ENCODE peak calls at places on chromosomes 4 and X, in nine cellular contexts. I is psoas muscle; D is Peyer's patch; M is HCT116; R is CD4-positive, CD25-positive, alpha-beta regulatory T cell; P is fibroblast of lung; K is left ventricle myocardium inferior; U is kidney; W is cardiac muscle cell. G is an unnamed sample. For H3K9me3, the result is how much of the 10 kb centered on the place peaks cover.

GRCh38 chr4:99462875-99463464 is 27.8 kb upstream of the ADH7 start:
- DNase-seq in I (peak), W (peak), P (peak), R (peak), U (no peak), K (peak), D (peak), M (peak), G (peak)

GRCh38 chrX:38275615-38276014 is 51.7 kb downstream of the RPGR start:
- DNase-seq in R (no peak), M (peak), D (no peak), K (no peak), P (peak), W (peak), U (no peak), I (no peak), G (no peak)

GRCh38 chr4:39062094-39062493 is at the start of gene KLHL5:
- DNase-seq in K (no peak), W (no peak), M (no peak), R (no peak), P (no peak), U (no peak), I (no peak), D (no peak), G (no peak)

GRCh38 chr4:37243722-37244582 is 591 bp upstream of the NWD2 start:
- DNase-seq in R (peak), M (no peak), I (no peak), K (no peak), U (no peak), P (no peak), W (peak), D (no peak), G (no peak)

GRCh38 chr4:38621004-38621684 is 42.9 kb upstream of the KLF3 start:
- DNase-seq in I (no peak), P (peak), U (no peak), M (peak), W (peak), K (no peak), D (peak), R (no peak), G (no peak)

GRCh38 chr4:1533501-1534064 is 127.3 kb upstream of the NKX1-1 start:
- DNase-seq in M (no peak), W (no peak), K (peak), I (peak), R (no peak), D (no peak), U (peak), P (no peak), G (no peak)

GRCh38 chr4:105451346-105451745 is 22.5 kb downstream of the PPA2 start:
- DNase-seq in P (no peak), D (no peak), I (no peak), U (no peak), W (no peak), K (no peak), M (no peak), R (no peak), G (no peak)

GRCh38 chrX:17553451-17553850 is 178.5 kb downstream of the NHS start:
- DNase-seq in I (no peak), R (no peak), D (no peak), U (peak), K (no peak), P (peak), M (no peak), W (peak), G (no peak)

GRCh38 chr4:155809835-155810234 is 51.0 kb downstream of the GUCY1B1 start:
- DNase-seq in U (no peak), D (no peak), R (peak), W (peak), M (peak), P (peak), I (no peak), K (no peak), G (no peak)

GRCh38 chrX:9912341-9912740 is 54.8 kb upstream of the CLDN34 start:
- DNase-seq in D (no peak), R (no peak), K (no peak), P (peak), I (no peak), W (peak), U (no peak), M (no peak), G (no peak)

GRCh38 chr4:5888222-5888701 is 4.6 kb downstream of the CRMP1 start:
- DNase-seq in D (no peak), P (no peak), U (no peak), K (no peak), R (no peak), M (no peak), I (no peak), W (no peak), G (no peak)

GRCh38 chrX:154727418-154728323 is 23.2 kb downstream of the GAB3 start:
- DNase-seq in W (peak), P (peak), U (no peak), R (no peak), I (peak), M (no peak), D (no peak), K (peak), G (no peak)

GRCh38 chrX:136646602-136647239 is 1.2 kb upstream of the CD40LG start:
- DNase-seq in P (no peak), U (no peak), D (peak), K (no peak), I (no peak), W (no peak), R (peak), M (no peak), G (no peak)

GRCh38 chrX:44265559-44265958 is 77.9 kb downstream of the EFHC2 start:
- DNase-seq in R (peak), W (no peak), I (no peak), D (no peak), M (no peak), K (no peak), P (no peak), U (no peak), G (no peak)

GRCh38 chr4:94695389-94695788 is 62.4 kb upstream of the BMPR1B start:
- DNase-seq in M (no peak), D (no peak), W (no peak), R (no peak), I (no peak), U (no peak), K (no peak), P (no peak), G (no peak)

GRCh38 chr4:2251795-2252529 is 9.9 kb downstream of the MXD4 start:
- DNase-seq in I (peak), U (peak), W (no peak), K (no peak), R (no peak), M (no peak), D (peak), P (no peak), G (no peak)

GRCh38 chr4:87005690-87006461 is 71.1 kb downstream of the AFF1 start:
- DNase-seq in W (no peak), R (peak), P (peak), K (no peak), D (peak), I (peak), U (no peak), M (no peak), G (no peak)

GRCh38 chrX:43813898-43814297 is 68.4 kb downstream of the MAOB start:
- DNase-seq in K (no peak), D (no peak), W (peak), R (peak), I (no peak), U (no peak), P (peak), M (peak), G (no peak)

GRCh38 chrX:96438803-96439202 is 245.8 kb upstream of the DIAPH2 start:
- DNase-seq in P (no peak), W (no peak), I (no peak), R (no peak), M (no peak), K (no peak), U (no peak), D (no peak), G (no peak)

GRCh38 chr4:156779046-156779445 is 192.6 kb downstream of the PDGFC start:
- DNase-seq in I (no peak), R (no peak), M (no peak), W (peak), P (peak), U (no peak), D (no peak), K (no peak), G (no peak)

GRCh38 chr4:6767341-6767724 is 15.2 kb upstream of the KIAA0232 start:
- DNase-seq in U (peak), D (no peak), R (peak), M (no peak), W (no peak), I (no peak), P (no peak), K (no peak), G (no peak)

GRCh38 chr4:99754756-99755155 is 61.9 kb upstream of the DAPP1 start:
- DNase-seq in I (no peak), D (no peak), P (peak), M (no peak), R (no peak), K (no peak), W (peak), U (no peak), G (no peak)

GRCh38 chr4:25993564-25994185 is 79.7 kb downstream of the SMIM20 start:
- DNase-seq in W (peak), R (peak), I (peak), U (no peak), K (peak), M (peak), P (peak), D (peak), G (no peak)

GRCh38 chr4:47475411-47475810 is 9.7 kb upstream of the ATP10D start:
- DNase-seq in D (no peak), M (no peak), K (no peak), I (no peak), P (no peak), U (no peak), R (no peak), W (no peak), G (no peak)

GRCh38 chr4:150007512-150007911 is 70.7 kb upstream of the DCLK2 start:
- DNase-seq in D (no peak), W (no peak), R (no peak), U (no peak), I (no peak), P (no peak), K (no peak), M (peak), G (no peak)

GRCh38 chr4:52592287-52592686 is 66.8 kb downstream of the USP46 start:
- DNase-seq in U (no peak), K (no peak), D (no peak), P (no peak), R (no peak), W (no peak), M (no peak), I (no peak), G (no peak)

GRCh38 chr4:151553874-151554273 is 144.9 kb downstream of the FHIP1A start:
- DNase-seq in K (no peak), D (peak), I (no peak), R (no peak), P (no peak), M (no peak), U (no peak), W (no peak), G (no peak)

GRCh38 chr4:141132689-141133145 is 552 bp downstream of the RNF150 start:
- DNase-seq in U (peak), D (no peak), R (no peak), P (peak), M (no peak), W (peak), K (peak), I (peak), G (no peak)

GRCh38 chrX:119552508-119552907 is 12.7 kb downstream of the STEEP1 start:
- DNase-seq in D (no peak), M (no peak), P (peak), W (peak), I (no peak), U (no peak), K (no peak), R (no peak), G (no peak)

GRCh38 chr4:7530932-7531639 is 96.4 kb upstream of the PSAPL1 start:
- DNase-seq in P (no peak), I (no peak), K (no peak), M (no peak), D (no peak), U (no peak), R (no peak), W (no peak), G (no peak)

DNA sequence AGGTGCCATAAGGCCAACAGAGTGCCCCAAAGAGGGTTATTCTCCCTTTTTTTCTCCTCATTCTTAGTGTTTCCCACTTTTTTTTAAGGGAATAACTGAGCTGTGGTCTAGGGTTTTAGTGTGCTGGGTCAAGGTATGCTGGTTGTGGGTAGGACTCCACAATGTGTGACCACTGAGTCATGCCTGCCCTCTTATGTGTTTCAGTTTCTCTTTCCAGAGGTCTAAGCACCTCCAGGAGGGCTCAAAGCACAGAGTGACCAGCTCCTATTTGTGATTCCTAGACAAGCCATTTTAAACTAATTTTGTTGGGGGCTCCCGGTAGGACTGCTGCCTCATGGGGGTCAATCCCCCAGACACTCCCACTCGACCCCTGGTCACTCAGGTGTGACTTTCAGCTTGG is 80.5 kb upstream of the GC start:
- DNase-seq in R (no peak), W (no peak), M (no peak), D (no peak), U (no peak), K (no peak), I (no peak), P (no peak), G (no peak)
- H3K9me3 ChIP-seq in R (under half), W (under half), M (under half), D (under half), U (under half), K (under half), I (under half), P (under half), G (under half)

DNA sequence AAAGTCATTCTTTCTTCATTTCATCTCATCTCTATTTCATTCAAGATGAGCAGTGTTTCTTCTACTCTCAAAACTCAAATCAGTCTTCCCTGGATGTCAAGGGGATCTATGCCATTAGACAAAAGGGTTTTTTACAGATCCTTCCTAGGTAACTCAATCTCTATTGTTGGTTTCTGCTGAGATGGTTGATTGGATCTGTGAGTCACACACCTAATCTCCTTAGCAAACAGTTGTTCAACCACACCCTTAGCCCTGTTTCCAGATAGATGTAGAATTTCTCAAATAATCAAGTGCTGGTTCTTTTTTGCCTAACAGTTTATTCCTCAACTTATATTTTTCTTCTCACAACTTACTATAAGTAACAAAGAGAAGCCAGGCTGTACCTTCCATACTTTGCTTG is 200.5 kb downstream of the KDR start:
- DNase-seq in K (no peak), P (no peak), R (no peak), D (no peak), U (no peak), I (no peak), M (no peak), W (no peak), G (no peak)
- H3K9me3 ChIP-seq in K (under half), P (under half), R (under half), D (under half), U (under half), I (under half), M (under half), W (under half), G (under half)

GRCh38 chrX:55668084-55668483 is 44.9 kb downstream of the FOXR2 start:
- DNase-seq in U (no peak), W (no peak), R (no peak), M (no peak), D (no peak), K (no peak), I (no peak), P (no peak), G (no peak)

GRCh38 chrX:55663584-55663983 is 40.4 kb downstream of the FOXR2 start:
- DNase-seq in D (no peak), W (no peak), P (no peak), R (no peak), M (no peak), I (no peak), K (no peak), U (no peak), G (no peak)
- H3K9me3 ChIP-seq in D (under half), W (under half), P (under half), R (under half), M (under half), I (under half), K (under half), U (under half), G (under half)

GRCh38 chrX:71128915-71129765 is 10.7 kb downstream of the MED12 start:
- DNase-seq in I (peak), R (peak), M (no peak), K (peak), W (peak), U (no peak), P (peak), D (peak), G (peak)
- H3K9me3 ChIP-seq in I (under half), R (under half), M (under half), K (under half), W (under half), U (under half), P (under half), D (under half), G (under half)

DNA sequence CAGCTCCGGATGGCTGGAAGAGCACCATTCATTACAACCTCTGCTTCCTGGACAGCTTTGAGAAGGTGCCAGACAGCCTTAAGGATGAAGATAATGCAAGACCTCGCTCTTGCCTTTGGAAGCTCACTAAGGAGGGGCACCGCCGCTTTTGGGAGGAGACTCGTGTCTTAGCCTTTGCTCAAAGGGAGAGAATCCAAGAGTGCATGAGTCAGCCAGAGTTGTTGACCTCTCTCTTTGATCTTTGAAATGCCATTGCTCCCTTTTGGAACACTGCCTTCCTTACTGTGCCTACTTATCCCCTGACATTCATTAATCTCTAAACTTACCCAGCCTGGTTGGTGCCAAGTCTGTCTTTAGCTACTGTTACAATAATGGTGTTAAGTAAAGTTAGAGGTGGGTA is 1.2 kb downstream of the FOXR2 start:
- DNase-seq in K (no peak), R (no peak), D (no peak), U (peak), M (no peak), W (no peak), I (no peak), P (no peak), G (no peak)
- H3K9me3 ChIP-seq in K (under half), R (under half), D (under half), U (under half), M (under half), W (under half), I (under half), P (under half), G (under half)

GRCh38 chr4:78299565-78299972 is 242.4 kb downstream of the FRAS1 start:
- DNase-seq in W (peak), P (no peak), K (no peak), M (no peak), U (no peak), R (no peak), I (no peak), D (no peak), G (no peak)
- H3K9me3 ChIP-seq in W (under half), P (under half), K (under half), M (under half), U (under half), R (under half), I (under half), D (under half), G (under half)

GRCh38 chr4:110619401-110620247 is 3.3 kb downstream of the PITX2 start:
- DNase-seq in U (peak), W (no peak), P (no peak), D (no peak), R (no peak), M (no peak), K (no peak), I (no peak), G (no peak)
- H3K9me3 ChIP-seq in U (under half), W (under half), P (under half), D (under half), R (under half), M (under half), K (under half), I (under half), G (under half)

DNA sequence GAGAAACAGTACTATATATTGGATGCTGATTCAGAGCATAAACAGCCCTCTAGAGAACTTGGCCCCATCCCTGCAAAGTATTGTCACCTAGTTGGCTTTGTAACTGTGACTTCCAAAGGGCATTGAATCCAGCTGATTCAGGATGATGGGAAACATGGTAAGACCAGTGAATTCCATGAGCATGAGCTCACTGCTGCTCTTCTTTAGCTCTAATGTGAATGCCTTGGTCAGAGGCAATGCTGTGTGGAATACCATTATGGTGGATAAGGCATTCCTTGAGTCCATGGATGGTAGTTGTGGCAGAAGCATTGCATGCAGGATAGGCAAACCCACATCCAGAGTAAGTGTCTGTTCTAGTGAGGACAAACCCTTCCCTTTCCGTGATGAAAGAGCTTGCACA is 365.6 kb upstream of the EDA2R start:
- DNase-seq in K (no peak), R (no peak), M (no peak), W (no peak), U (no peak), P (no peak), I (no peak), D (no peak), G (no peak)
- H3K9me3 ChIP-seq in K (under half), R (under half), M (under half), W (under half), U (under half), P (under half), I (under half), D (under half), G (under half)